ENCODE peak calls at places on chromosomes 3 and 15, in four cellular contexts. I, V, N and J are unnamed samples.

GRCh38 chr15:40461958-40462357 is 8.8 kb upstream of the CHST14 start:
- DNase-seq in I (no peak), V (no peak), N (no peak), J (no peak)

GRCh38 chr15:80679167-80679804 is 15.8 kb upstream of the ABHD17C start:
- DNase-seq in I (no peak), V (no peak), N (no peak), J (no peak)

GRCh38 chr3:45776291-45776576 is 20.1 kb downstream of the SLC6A20 start:
- DNase-seq in I (no peak), V (no peak), N (no peak), J (no peak)

GRCh38 chr3:150227839-150228238 is 180.3 kb upstream of the TSC22D2 start:
- DNase-seq in I (no peak), V (peak), N (peak), J (peak)

GRCh38 chr3:150158974-150159625 is 188.4 kb upstream of the PFN2 start:
- DNase-seq in I (no peak), V (no peak), N (no peak), J (no peak)

GRCh38 chr15:59255647-59256380 is 49.2 kb downstream of the LDHAL6B start:
- DNase-seq in I (no peak), V (peak), N (no peak), J (peak)

GRCh38 chr3:195208631-195209030 is 62.3 kb downstream of the XXYLT1 start:
- DNase-seq in I (no peak), V (no peak), N (no peak), J (no peak)

GRCh38 chr15:90624278-90624930 is 92.7 kb upstream of the BLM start:
- DNase-seq in I (no peak), V (no peak), N (no peak), J (no peak)

GRCh38 chr3:46503194-46503924 is 5.6 kb downstream of the RTP3 start:
- DNase-seq in I (no peak), V (no peak), N (no peak), J (no peak)

DNA sequence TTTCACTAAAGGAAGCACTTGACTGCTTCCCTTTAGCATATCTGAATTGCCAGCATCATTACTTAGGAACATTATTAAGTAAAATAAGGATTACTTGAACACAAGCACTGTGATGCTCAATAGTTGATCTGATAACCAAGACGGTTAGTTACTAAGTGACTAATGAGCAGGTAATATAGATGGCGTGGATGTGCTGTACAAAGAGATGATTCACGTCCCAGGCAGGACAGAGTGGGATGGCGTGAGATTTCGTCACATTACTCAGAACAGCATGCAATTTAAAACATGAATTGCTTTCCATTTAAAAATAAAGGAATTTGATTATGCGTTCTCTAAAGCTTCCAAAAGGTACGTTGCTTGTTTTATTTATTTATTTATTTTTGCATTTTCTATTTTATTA is 240.0 kb upstream of the ARHGEF26 start:
- DNase-seq in I (no peak), V (no peak), N (no peak), J (no peak)
- TF ChIP-seq NR2C2 in I (no peak), V (no peak), N (no peak), J (no peak)

DNA sequence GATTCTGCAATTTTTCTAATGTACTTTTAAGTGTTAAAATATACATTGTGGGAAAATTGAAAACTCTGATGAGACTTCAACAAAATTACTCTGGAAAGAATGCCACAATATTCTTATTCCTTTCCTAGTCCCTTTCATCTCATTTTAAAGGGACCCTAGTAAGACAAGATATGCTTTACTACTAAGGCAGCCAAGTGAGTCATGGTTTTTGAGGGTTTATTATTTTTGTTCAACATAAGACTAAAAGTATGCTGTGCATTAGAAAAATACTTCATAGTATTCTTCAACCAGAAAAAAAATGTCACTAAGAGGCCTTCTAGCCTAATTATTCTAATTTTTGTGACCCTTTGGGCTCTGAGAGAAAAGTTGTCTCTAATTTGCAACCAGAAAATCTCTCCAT is 7.4 kb downstream of the IL12A start:
- DNase-seq in I (no peak), V (no peak), N (no peak), J (no peak)
- TF ChIP-seq NR2C2 in I (no peak), V (no peak), N (no peak), J (no peak)

DNA sequence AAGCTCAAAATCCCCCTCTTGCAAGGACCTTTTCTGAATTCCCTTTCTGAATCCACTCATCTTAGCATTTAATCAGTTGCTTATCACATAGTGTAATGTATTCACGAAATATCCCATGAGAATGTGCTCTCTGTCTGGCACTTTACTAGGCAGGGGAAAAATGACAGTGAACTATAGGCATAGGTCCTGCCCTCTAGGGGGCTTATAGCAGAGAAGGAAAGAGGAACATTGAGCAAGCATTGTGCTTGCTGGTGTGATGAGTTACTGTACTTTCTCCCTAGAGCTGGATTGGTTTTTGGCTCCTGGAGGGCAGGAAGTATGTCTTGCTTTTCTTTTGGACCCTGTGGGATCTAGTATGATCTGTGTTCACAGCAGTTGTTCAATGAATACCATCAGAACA is 26.5 kb downstream of the DUOX2 start:
- DNase-seq in I (no peak), V (no peak), N (no peak), J (peak)
- TF ChIP-seq NR2C2 in I (no peak), V (no peak), N (no peak), J (no peak)

GRCh38 chr3:181623924-181624694 is 87.6 kb upstream of the SOX2 start:
- DNase-seq in I (no peak), V (no peak), N (no peak), J (no peak)

GRCh38 chr3:181618260-181618659 is 93.5 kb upstream of the SOX2 start:
- DNase-seq in I (no peak), V (no peak), N (no peak), J (no peak)

GRCh38 chr3:181616088-181617070 is 95.3 kb upstream of the SOX2 start:
- DNase-seq in I (no peak), V (no peak), N (no peak), J (no peak)

GRCh38 chr3:181619897-181620296 is 91.8 kb upstream of the SOX2 start:
- DNase-seq in I (no peak), V (no peak), N (no peak), J (no peak)

DNA sequence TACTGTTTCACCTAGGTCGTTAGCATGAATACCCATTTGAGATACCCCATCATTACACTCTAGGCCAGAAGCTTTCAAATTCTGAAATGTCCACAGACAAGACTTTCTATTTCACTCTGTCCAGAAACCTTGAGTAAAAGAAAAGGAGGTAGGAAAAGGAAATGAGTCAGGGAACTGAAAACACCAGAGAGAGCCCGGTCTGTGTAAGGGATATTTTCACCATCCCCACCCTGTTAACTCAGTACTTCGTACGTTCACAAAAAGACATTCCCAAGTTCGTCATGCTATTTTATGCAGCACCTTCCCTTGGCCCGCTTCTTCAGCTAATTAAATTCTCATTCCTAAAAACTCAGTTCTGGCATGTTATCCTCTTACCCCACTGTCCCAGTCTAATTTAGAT is 89.4 kb upstream of the SOX2 start:
- DNase-seq in I (no peak), V (no peak), N (no peak), J (no peak)
- TF ChIP-seq NR2C2 in I (no peak), V (no peak), N (no peak), J (no peak)

GRCh38 chr3:177493091-177493490 is 295.8 kb upstream of the TBL1XR1 start:
- DNase-seq in I (no peak), V (no peak), N (no peak), J (no peak)

GRCh38 chr3:177490626-177491025 is 293.3 kb upstream of the TBL1XR1 start:
- DNase-seq in I (no peak), V (no peak), N (no peak), J (no peak)

GRCh38 chr3:177494216-177494615 is 296.9 kb upstream of the TBL1XR1 start:
- DNase-seq in I (no peak), V (no peak), N (no peak), J (no peak)

GRCh38 chr3:177488740-177489139 is 291.5 kb upstream of the TBL1XR1 start:
- DNase-seq in I (no peak), V (no peak), N (no peak), J (no peak)

GRCh38 chr3:177491301-177492031 is 294.2 kb upstream of the TBL1XR1 start:
- DNase-seq in I (no peak), V (no peak), N (no peak), J (no peak)
- TF ChIP-seq NR2C2 in I (no peak), V (no peak), N (no peak), J (no peak)

DNA sequence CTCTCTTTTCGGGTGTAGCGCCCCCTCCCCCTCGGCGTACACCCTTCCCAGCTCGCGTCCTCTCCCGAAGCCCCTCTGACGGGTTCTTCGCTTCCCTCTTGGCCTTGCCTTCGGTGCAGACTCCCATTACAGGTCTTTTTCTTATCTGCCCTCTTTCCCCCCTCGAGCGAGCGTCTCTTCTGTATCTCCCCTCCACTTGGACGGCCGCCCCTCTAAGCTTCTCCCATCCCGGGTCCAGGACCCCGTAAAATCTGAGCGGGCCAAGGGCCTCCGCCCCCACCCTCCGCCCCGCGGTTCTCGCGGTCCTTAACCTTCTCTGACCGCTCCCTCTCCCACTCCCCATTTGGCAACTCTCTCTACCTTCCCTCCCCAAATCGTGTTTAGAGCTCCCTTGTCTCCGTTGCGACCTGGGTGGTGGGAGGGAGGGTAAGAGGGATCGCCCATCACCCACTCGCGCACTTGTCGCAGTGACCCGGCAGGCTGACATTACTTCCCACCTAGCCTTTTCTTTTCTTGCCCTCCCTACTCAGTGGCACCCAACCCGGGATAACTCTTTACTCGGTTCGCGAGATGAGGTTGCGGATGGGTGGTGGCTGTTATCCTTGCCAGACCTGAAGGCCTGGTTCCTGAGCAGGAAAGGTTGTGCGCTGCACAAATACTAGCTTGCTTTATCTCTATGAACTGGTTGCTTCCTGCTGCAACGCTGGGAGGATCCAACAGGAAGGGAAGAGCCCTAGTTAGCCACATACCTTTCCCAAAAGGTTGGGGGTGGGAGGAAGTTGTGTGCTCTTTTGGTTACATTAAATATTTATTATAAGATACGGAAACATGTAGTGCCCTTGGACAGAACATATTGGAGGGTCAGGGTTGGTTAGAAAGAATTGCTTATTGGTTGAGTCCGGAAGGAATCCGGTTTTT is 922 bp downstream of the RAB11A start:
- DNase-seq in I (no peak), V (peak), N (peak), J (peak)
- TF ChIP-seq NR2C2 in I (no peak), V (no peak), N (no peak), J (no peak)

GRCh38 chr15:85154061-85154460 is 172.4 kb downstream of the PDE8A start:
- DNase-seq in I (no peak), V (no peak), N (peak), J (no peak)
- TF ChIP-seq NR2C2 in I (no peak), V (no peak), N (no peak), J (no peak)